ENCODE peak calls at places on chromosome 7, in four cellular contexts. L is breast epithelium, B is body of pancreas, G is right lobe of liver. Y is an unnamed sample.

GRCh38 chr7:38368191-38368605 is 94.8 kb upstream of the TARP start:
- DNase-seq in B (peak), L (no peak), G (peak), Y (no peak)

GRCh38 chr7:127831312-127832212 is 179.6 kb downstream of the SND1 start:
- DNase-seq in L (no peak), B (peak), G (no peak), Y (no peak)

GRCh38 chr7:44455155-44455554 is 35.3 kb downstream of the NUDCD3 start:
- DNase-seq in L (no peak), B (no peak), G (no peak), Y (no peak)

GRCh38 chr7:48139461-48139860 is 31.8 kb upstream of the ABCA13 start:
- DNase-seq in G (no peak), B (no peak), L (no peak), Y (no peak)

GRCh38 chr7:34156336-34156735 is 251.0 kb downstream of the BMPER start:
- DNase-seq in L (no peak), G (no peak), B (no peak), Y (no peak)

GRCh38 chr7:157576415-157576814 is 239.6 kb downstream of the DNAJB6 start:
- DNase-seq in L (no peak), G (peak), B (no peak), Y (no peak)

GRCh38 chr7:117951285-117951684 is 78.0 kb upstream of the CTTNBP2 start:
- DNase-seq in L (no peak), G (no peak), B (no peak), Y (no peak)

GRCh38 chr7:148665211-148665610 is 33.5 kb upstream of the CUL1 start:
- DNase-seq in L (no peak), G (no peak), B (no peak), Y (no peak)

GRCh38 chr7:26166681-26167266 is 14.8 kb downstream of the NFE2L3 start:
- DNase-seq in G (no peak), B (no peak), L (no peak), Y (no peak)

GRCh38 chr7:158383665-158384064 is 204.0 kb downstream of the PTPRN2 start:
- DNase-seq in G (no peak), L (no peak), B (no peak), Y (no peak)

GRCh38 chr7:48107926-48108472 is 18.9 kb downstream of the UPP1 start:
- DNase-seq in B (no peak), L (no peak), G (no peak), Y (peak)

GRCh38 chr7:79504607-79505389 is 51.3 kb upstream of the MAGI2 start:
- DNase-seq in B (no peak), G (no peak), L (no peak), Y (no peak)

GRCh38 chr7:121605297-121605640 is 209.2 kb upstream of the FAM3C start:
- DNase-seq in G (no peak), L (no peak), B (no peak), Y (no peak)

GRCh38 chr7:70498232-70498631 is 633.7 kb upstream of the GALNT17 start:
- DNase-seq in L (no peak), G (no peak), B (no peak), Y (no peak)

GRCh38 chr7:47453093-47454056 is 128.5 kb downstream of the TNS3 start:
- DNase-seq in B (peak), G (peak), L (peak), Y (no peak)

GRCh38 chr7:47991741-47992311 is 12.4 kb upstream of the HUS1 start:
- DNase-seq in G (peak), B (peak), L (peak), Y (peak)

GRCh38 chr7:68862736-68863135 is 735.5 kb upstream of the AUTS2 start:
- DNase-seq in G (no peak), L (no peak), B (no peak), Y (no peak)

GRCh38 chr7:42907316-42907715 is 4.6 kb downstream of the C7orf25 start:
- DNase-seq in G (no peak), L (no peak), B (no peak), Y (no peak)

GRCh38 chr7:68629-69028 is 123.7 kb upstream of the FAM20C start:
- DNase-seq in B (no peak), G (peak), L (no peak), Y (no peak)

GRCh38 chr7:83550100-83550499 is 98.8 kb downstream of the SEMA3E start:
- DNase-seq in L (no peak), B (no peak), G (no peak), Y (no peak)

GRCh38 chr7:26580666-26581065 is 283.7 kb downstream of the SKAP2 start:
- DNase-seq in B (no peak), L (no peak), G (no peak), Y (no peak)

GRCh38 chr7:7977774-7978173 is 9.2 kb downstream of the GLCCI1 start:
- DNase-seq in L (no peak), B (no peak), G (no peak), Y (no peak)

GRCh38 chr7:100598425-100598824 is 3.7 kb upstream of the PCOLCE start:
- DNase-seq in L (no peak), G (no peak), B (no peak), Y (no peak)

GRCh38 chr7:116443101-116443523 is 56.4 kb upstream of the CAV2 start:
- DNase-seq in B (no peak), L (no peak), G (no peak), Y (no peak)

GRCh38 chr7:28703054-28703765 is 254.9 kb downstream of the TRIL start:
- DNase-seq in L (no peak), G (no peak), B (no peak), Y (no peak)

GRCh38 chr7:22255342-22255741 is 101.6 kb downstream of the RAPGEF5 start:
- DNase-seq in G (no peak), L (no peak), B (no peak), Y (no peak)

GRCh38 chr7:93921607-93922446 is at the start of gene GNG11:
- DNase-seq in L (peak), G (peak), B (peak), Y (no peak)

GRCh38 chr7:48298779-48299178 is 127.5 kb downstream of the ABCA13 start:
- DNase-seq in G (no peak), L (no peak), B (no peak), Y (peak)

GRCh38 chr7:157616426-157616825 is 279.6 kb downstream of the DNAJB6 start:
- DNase-seq in G (no peak), L (no peak), B (no peak), Y (no peak)

GRCh38 chr7:107638594-107638993 is 22.0 kb upstream of the SLC26A4 start:
- DNase-seq in B (no peak), L (no peak), G (no peak), Y (no peak)

GRCh38 chr7:51224811-51225581 is 91.6 kb downstream of the COBL start:
- DNase-seq in L (peak), B (peak), G (peak), Y (peak)

GRCh38 chr7:44977304-44977858 is 1.4 kb downstream of the MYO1G start:
- DNase-seq in B (no peak), L (no peak), G (no peak), Y (no peak)

GRCh38 chr7:157401567-157402387 is 65.0 kb downstream of the DNAJB6 start:
- DNase-seq in G (no peak), B (no peak), L (no peak), Y (no peak)

GRCh38 chr7:74215921-74216320 is 6.1 kb downstream of the LAT2 start:
- DNase-seq in B (no peak), G (no peak), L (no peak), Y (no peak)

GRCh38 chr7:74218343-74218698 is 8.5 kb downstream of the LAT2 start:
- DNase-seq in G (no peak), B (no peak), L (no peak), Y (no peak)

GRCh38 chr7:74217455-74218342 is 7.9 kb downstream of the LAT2 start:
- DNase-seq in L (no peak), B (no peak), G (no peak), Y (no peak)

GRCh38 chr7:74214816-74215630 is 5.2 kb downstream of the LAT2 start:
- DNase-seq in B (no peak), L (no peak), G (no peak), Y (no peak)

DNA sequence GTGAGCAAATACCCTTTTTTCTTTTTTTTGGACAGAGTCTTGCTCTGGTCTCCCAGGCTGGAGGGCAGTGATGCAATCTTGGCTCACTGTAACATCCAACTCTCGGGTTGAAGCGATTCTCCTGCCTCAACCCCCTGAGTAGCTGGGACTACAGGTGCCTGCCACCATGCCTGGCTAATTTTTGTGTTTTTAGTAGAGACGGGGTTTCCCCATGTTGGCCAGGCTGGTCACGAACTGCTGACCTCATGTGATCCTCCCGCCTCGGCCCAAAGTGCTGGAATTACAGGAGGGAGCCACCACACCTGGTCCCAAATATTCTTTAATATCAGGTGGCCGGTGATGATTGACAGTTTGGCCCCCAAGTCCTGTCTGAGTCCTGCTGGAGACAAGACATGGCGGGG is 6.6 kb downstream of the LAT2 start:
- DNase-seq in B (no peak), G (no peak), L (no peak), Y (no peak)
- TF ChIP-seq POLR2A in B (no peak), G (no peak), L (no peak), Y (no peak)

DNA sequence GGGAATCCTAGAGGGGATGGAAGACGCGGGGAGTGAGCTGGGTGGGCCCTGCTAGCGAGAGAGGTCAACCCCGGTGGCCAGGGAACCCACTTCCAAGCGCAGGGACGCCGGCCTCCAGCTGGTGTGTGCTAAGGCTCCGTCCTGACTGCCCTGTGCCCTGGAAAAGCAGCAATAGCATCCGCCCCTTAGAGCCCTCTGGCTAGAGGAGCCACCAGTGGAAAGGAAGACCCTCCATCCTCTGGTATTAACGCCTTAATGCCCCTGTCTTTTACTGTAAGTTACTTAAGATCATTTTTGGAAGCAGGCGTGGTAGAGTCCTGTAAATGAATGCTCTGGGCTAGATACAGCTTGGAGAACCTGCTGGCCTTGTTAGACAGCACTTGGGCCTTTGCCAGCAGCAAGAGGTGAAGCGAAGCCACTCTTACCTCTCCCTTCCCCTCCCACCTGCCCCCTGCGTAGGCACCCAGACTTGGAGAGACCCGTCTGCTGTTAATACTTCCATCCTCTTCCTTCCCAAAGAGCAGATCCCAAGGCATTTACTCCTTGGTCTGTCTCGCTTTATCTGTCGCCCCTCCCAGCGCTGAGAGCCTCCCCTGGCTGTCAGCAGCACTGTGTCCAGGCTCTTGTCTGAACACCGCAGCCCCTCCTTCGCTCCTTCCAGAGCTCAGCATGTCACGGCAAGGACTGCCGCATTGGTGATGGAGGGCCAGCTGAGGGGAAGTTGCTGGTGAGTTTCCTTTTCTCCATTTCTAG is 4.6 kb downstream of the REPIN1 start:
- DNase-seq in L (peak), G (no peak), B (peak), Y (no peak)
- TF ChIP-seq POLR2A in L (no peak), G (no peak), B (no peak), Y (no peak)

GRCh38 chr7:30812676-30813075 is 41.5 kb downstream of the MINDY4 start:
- DNase-seq in L (no peak), G (no peak), B (no peak), Y (peak)
- TF ChIP-seq POLR2A in L (no peak), G (no peak), B (no peak), Y (no peak)

GRCh38 chr7:106583706-106584690 is 77.0 kb downstream of the CCDC71L start:
- DNase-seq in L (no peak), B (no peak), G (no peak), Y (no peak)

GRCh38 chr7:106582365-106582764 is 78.6 kb downstream of the CCDC71L start:
- DNase-seq in G (no peak), L (no peak), B (no peak), Y (no peak)

GRCh38 chr7:106588576-106589494 is 72.1 kb downstream of the CCDC71L start:
- DNase-seq in G (no peak), L (no peak), B (no peak), Y (no peak)

GRCh38 chr7:106583133-106583532 is 77.8 kb downstream of the CCDC71L start:
- DNase-seq in L (no peak), G (no peak), B (no peak), Y (no peak)

DNA sequence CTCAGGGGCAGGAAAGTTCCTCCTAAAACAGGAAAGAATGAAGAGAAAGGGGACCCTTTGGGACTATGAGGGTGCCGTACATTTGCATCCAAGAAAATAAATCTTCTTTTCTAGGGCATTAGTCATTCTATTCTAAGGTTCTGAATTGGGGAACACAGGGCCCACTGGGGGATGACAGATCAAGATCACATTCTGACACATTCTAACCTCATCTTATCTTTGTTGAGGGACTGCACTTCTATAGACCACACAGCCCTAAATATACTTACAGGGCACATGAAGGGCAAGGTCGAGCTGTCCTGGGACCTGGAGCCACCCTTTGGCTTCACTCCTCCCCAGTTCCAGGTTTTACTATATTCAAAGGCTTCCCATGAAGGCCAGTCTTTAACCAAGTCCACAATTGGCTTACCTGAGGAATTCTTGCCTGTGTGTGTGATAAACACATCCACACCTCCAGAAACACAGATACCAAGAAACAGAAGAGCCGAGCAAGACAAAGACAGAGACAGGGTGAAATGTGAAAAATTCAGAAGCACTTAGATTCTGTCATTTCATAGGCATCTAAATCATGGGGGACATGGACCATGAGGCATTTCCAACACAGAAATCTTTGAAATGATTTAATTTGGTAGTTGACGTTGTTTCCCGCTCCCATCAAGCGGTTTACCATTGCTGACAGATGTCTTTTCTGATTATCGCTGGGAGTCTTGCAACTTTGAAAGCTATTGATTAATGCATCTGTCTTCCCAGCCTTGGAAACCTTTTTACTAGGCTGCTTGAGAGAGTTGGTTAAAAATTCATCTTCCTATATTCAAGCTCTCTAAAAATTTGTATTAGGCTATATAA is 75.8 kb downstream of the CCDC71L start:
- DNase-seq in L (no peak), B (no peak), G (no peak), Y (no peak)
- TF ChIP-seq POLR2A in L (no peak), B (no peak), G (no peak), Y (no peak)

GRCh38 chr7:143263266-143264195 is at the start of gene GSTK1:
- DNase-seq in G (peak), L (peak), B (peak), Y (peak)
- TF ChIP-seq POLR2A in G (peak), L (peak), B (peak), Y (peak)

GRCh38 chr7:25121599-25121998 is 3.5 kb downstream of the CYCS start:
- DNase-seq in L (no peak), B (no peak), G (no peak), Y (no peak)

GRCh38 chr7:25118048-25118753 is 6.9 kb downstream of the CYCS start:
- DNase-seq in B (no peak), L (no peak), G (no peak), Y (no peak)

GRCh38 chr7:25119102-25119501 is 6.0 kb downstream of the CYCS start:
- DNase-seq in B (no peak), G (no peak), L (no peak), Y (no peak)

GRCh38 chr7:25116621-25117020 is 8.4 kb downstream of the CYCS start:
- DNase-seq in B (no peak), L (no peak), G (no peak), Y (no peak)

DNA sequence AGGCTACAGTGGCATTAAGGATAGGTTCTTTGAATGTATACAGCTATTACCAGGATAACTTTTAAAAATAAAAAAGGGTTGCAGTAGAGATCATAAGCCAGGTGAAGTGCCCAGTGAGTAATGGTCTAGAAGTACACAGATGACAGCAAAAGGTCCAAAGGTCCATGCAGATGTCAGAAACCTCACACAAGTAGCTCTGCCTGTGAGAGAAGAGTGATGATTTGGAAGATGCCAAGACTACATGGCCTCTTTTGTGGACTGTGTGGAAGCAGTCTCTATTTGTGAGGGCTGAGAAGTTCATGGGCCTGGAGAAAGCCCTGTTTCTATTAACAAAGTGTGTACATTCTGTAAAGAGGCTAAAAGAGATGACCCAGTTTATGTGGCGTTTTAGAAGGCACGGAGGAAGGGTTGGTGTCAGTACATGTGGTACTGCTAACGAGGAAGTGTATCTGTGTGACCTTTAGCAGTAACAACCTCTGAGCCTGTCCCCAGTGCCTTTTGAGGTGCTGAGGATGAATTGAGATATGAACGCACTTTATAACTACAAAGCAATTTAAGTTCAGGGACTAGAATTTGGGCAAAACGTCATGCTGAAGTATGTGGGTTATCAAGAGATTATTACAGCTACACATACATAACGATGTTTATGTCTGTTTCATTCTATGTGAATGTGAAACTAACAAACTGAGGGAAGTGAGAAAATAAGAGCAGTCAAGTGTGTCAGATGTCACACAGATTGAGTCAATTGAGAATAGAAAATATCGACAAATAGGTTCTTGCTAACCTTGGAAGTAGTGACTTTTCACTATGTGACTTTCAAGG is 7.6 kb downstream of the CYCS start:
- DNase-seq in L (no peak), G (no peak), B (no peak), Y (no peak)
- TF ChIP-seq POLR2A in L (no peak), G (no peak), B (no peak), Y (no peak)

GRCh38 chr7:40463449-40463848 is 328.6 kb downstream of the SUGCT start:
- DNase-seq in G (no peak), L (no peak), B (no peak), Y (no peak)
- TF ChIP-seq POLR2A in G (no peak), L (no peak), B (no peak), Y (no peak)

DNA sequence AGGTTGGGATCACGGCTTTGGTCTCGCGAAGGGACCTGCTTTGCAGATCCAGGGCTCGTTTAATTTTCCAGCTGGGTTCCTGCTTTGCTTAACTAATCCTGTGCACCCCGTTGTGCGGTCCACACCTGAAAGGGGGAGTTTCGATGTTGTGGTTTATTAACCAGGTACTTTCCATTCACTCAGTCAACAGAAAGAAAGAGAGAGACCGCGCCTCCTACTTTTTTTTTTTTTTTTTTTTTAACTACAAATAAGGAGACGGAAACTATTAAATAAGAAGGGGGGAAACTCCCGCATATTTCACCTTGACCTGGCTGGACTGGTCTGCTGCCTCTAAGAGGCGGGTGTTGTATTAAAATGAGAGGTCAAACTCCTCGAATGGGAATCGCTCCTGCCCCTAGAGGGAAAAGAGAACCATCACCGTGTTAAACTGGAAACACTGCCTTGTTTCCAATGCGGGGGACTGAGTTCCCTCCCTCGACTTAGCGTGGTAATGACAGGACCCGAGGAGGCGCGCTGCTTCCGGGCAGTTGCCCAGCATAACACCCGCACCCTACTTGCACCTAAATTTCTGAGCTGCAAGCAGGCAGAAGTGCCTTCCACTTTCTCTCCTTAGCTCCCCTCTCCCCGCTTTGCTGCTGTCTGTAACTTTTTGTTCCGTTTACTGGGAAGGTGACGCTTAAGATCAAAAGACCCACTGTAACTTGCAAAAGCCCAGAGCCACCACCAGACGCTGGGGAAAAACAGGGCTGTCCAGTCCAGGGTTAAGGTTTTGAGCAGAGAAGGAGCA is 1.1 kb upstream of the ITGB8 start:
- DNase-seq in G (peak), B (peak), L (peak), Y (peak)
- TF ChIP-seq POLR2A in G (no peak), B (peak), L (peak), Y (no peak)